ENCODE peak calls at places on chromosome 5, in eight cellular contexts. Z, R, B, C, L, Q, I and W are unnamed samples.

GRCh38 chr5:149382517-149383220 is 3.6 kb upstream of the IL17B start:
- DNase-seq in Z (no peak), R (no peak), B (no peak), C (no peak), L (no peak), Q (no peak), I (no peak), W (no peak)

GRCh38 chr5:169107316-169107715 is 193.6 kb downstream of the SLIT3 start:
- DNase-seq in Z (no peak), R (no peak), B (no peak), C (no peak), L (no peak), Q (no peak), I (no peak), W (no peak)

GRCh38 chr5:173315495-173316352 is 12.5 kb downstream of the STC2 start:
- DNase-seq in Z (no peak), R (peak), B (peak), C (no peak), L (peak), Q (peak), I (no peak), W (no peak)

GRCh38 chr5:57816108-57816507 is 333.5 kb upstream of the ACTBL2 start:
- DNase-seq in Z (no peak), R (no peak), B (peak), C (no peak), L (peak), Q (no peak), I (no peak), W (no peak)

GRCh38 chr5:155532621-155533314 is 519.2 kb downstream of the KIF4B start:
- DNase-seq in Z (no peak), R (no peak), B (no peak), C (no peak), L (peak), Q (no peak), I (no peak), W (no peak)

GRCh38 chr5:127892467-127893207 is 189.4 kb downstream of the CCDC192 start:
- DNase-seq in Z (peak), R (no peak), B (no peak), C (no peak), L (peak), Q (no peak), I (peak), W (no peak)

GRCh38 chr5:62473209-62473608 is 60.6 kb downstream of the IPO11 start:
- DNase-seq in Z (no peak), R (no peak), B (no peak), C (no peak), L (peak), Q (no peak), I (no peak), W (no peak)

GRCh38 chr5:157818368-157818767 is 40.6 kb downstream of the CLINT1 start:
- DNase-seq in Z (no peak), R (no peak), B (no peak), C (no peak), L (no peak), Q (no peak), I (no peak), W (no peak)

GRCh38 chr5:126686451-126687126 is 85.8 kb downstream of the PHAX start:
- DNase-seq in Z (no peak), R (no peak), B (no peak), C (no peak), L (no peak), Q (no peak), I (no peak), W (no peak)

GRCh38 chr5:68593211-68593701 is 377.7 kb downstream of the PIK3R1 start:
- DNase-seq in Z (no peak), R (no peak), B (no peak), C (no peak), L (no peak), Q (no peak), I (no peak), W (no peak)

GRCh38 chr5:78417026-78417425 is 56.6 kb downstream of the SCAMP1 start:
- DNase-seq in Z (no peak), R (no peak), B (no peak), C (no peak), L (peak), Q (no peak), I (no peak), W (no peak)

GRCh38 chr5:135216072-135216812 is 182.2 kb upstream of the PITX1 start:
- DNase-seq in Z (no peak), R (no peak), B (no peak), C (no peak), L (no peak), Q (no peak), I (no peak), W (peak)

GRCh38 chr5:50963647-50964584 is 297.5 kb downstream of the PARP8 start:
- DNase-seq in Z (no peak), R (peak), B (peak), C (no peak), L (no peak), Q (peak), I (no peak), W (no peak)

GRCh38 chr5:18465833-18466681 is 831.8 kb downstream of the TAF11L14 start:
- DNase-seq in Z (peak), R (peak), B (peak), C (no peak), L (peak), Q (peak), I (no peak), W (no peak)

GRCh38 chr5:136210259-136210658 is 17.3 kb upstream of the SMIM32 start:
- DNase-seq in Z (no peak), R (no peak), B (no peak), C (no peak), L (peak), Q (no peak), I (no peak), W (no peak)

GRCh38 chr5:112142769-112143270 is 276.3 kb downstream of the EPB41L4A start:
- DNase-seq in Z (no peak), R (no peak), B (no peak), C (no peak), L (peak), Q (peak), I (no peak), W (no peak)

GRCh38 chr5:134784946-134785620 is 26.5 kb downstream of the DDX46 start:
- DNase-seq in Z (no peak), R (no peak), B (peak), C (no peak), L (peak), Q (no peak), I (no peak), W (no peak)

GRCh38 chr5:179256229-179257189 is 88.8 kb downstream of the ADAMTS2 start:
- DNase-seq in Z (no peak), R (no peak), B (peak), C (no peak), L (no peak), Q (no peak), I (no peak), W (peak)

GRCh38 chr5:156835905-156836304 is 14.2 kb upstream of the PPP1R2B start:
- DNase-seq in Z (no peak), R (peak), B (peak), C (no peak), L (no peak), Q (no peak), I (no peak), W (no peak)

GRCh38 chr5:124980174-124980941 is 233.9 kb upstream of the ZNF608 start:
- DNase-seq in Z (no peak), R (peak), B (peak), C (no peak), L (no peak), Q (no peak), I (no peak), W (no peak)

GRCh38 chr5:116861662-116862061 is 287.0 kb upstream of the SEMA6A start:
- DNase-seq in Z (no peak), R (no peak), B (no peak), C (no peak), L (no peak), Q (no peak), I (no peak), W (no peak)

GRCh38 chr5:180290568-180291233 is 1.2 kb downstream of the MAPK9 start:
- DNase-seq in Z (no peak), R (no peak), B (no peak), C (no peak), L (no peak), Q (no peak), I (no peak), W (no peak)

GRCh38 chr5:154756203-154756870 is 1.2 kb downstream of the LARP1 start:
- DNase-seq in Z (no peak), R (peak), B (peak), C (peak), L (peak), Q (peak), I (peak), W (no peak)

GRCh38 chr5:134101686-134102439 is 12.6 kb upstream of the TCF7 start:
- DNase-seq in Z (no peak), R (peak), B (peak), C (peak), L (peak), Q (peak), I (peak), W (no peak)

GRCh38 chr5:113606298-113607134 is 93.0 kb downstream of the YTHDC2 start:
- DNase-seq in Z (no peak), R (peak), B (peak), C (no peak), L (peak), Q (peak), I (peak), W (no peak)

GRCh38 chr5:175689147-175689991 is 31.5 kb downstream of the HRH2 start:
- DNase-seq in Z (no peak), R (no peak), B (no peak), C (peak), L (no peak), Q (no peak), I (no peak), W (peak)

GRCh38 chr5:10441992-10442435 is 335 bp downstream of the ROPN1L start:
- DNase-seq in Z (no peak), R (no peak), B (no peak), C (no peak), L (no peak), Q (no peak), I (no peak), W (no peak)

GRCh38 chr5:59768204-59769040 is 125.1 kb downstream of the PDE4D start:
- DNase-seq in Z (peak), R (peak), B (peak), C (peak), L (peak), Q (peak), I (peak), W (peak)

GRCh38 chr5:81703840-81704239 is 47.1 kb downstream of the SSBP2 start:
- DNase-seq in Z (no peak), R (no peak), B (no peak), C (no peak), L (no peak), Q (no peak), I (no peak), W (no peak)

GRCh38 chr5:89213584-89213983 is 330.6 kb upstream of the MEF2C start:
- DNase-seq in Z (no peak), R (no peak), B (no peak), C (no peak), L (peak), Q (peak), I (no peak), W (no peak)

GRCh38 chr5:14871084-14871572 is 450 bp downstream of the ANKH start:
- DNase-seq in Z (no peak), R (peak), B (peak), C (peak), L (no peak), Q (peak), I (peak), W (no peak)

GRCh38 chr5:55821731-55822512 is 29.2 kb upstream of the IL31RA start:
- DNase-seq in Z (no peak), R (peak), B (peak), C (peak), L (no peak), Q (peak), I (no peak), W (no peak)
- H3K4me3 ChIP-seq in Z (peak), R (peak), B (peak), C (peak), L (peak), Q (peak), I (no peak), W (peak)

GRCh38 chr5:172008689-172009141 is 2.3 kb upstream of the FBXW11 start:
- DNase-seq in Z (no peak), R (peak), B (peak), C (no peak), L (peak), Q (no peak), I (no peak), W (no peak)
- H3K4me3 ChIP-seq in Z (no peak), R (no peak), B (no peak), C (no peak), L (no peak), Q (no peak), I (no peak), W (no peak)

DNA sequence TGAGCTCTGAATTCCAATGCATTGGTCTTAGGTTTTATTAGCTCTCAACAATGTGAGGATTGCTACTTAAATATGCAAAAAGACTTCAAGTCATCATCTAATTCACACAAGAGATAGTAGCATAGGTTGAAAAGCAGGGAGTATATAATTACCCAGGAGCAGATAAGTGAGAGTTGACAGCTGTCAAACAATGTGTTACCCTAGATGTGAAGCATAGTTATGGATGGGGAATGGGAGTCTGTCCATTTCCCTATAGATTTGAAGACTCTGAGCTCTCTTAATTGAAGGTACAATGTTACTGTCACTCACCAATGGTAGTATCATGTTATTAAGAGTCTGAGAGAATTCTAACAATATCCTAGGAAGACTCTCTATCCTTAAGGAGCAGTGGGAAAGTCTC is 160.7 kb downstream of the KCTD16 start:
- DNase-seq in Z (no peak), R (no peak), B (no peak), C (no peak), L (no peak), Q (no peak), I (no peak), W (no peak)
- H3K4me3 ChIP-seq in Z (no peak), R (no peak), B (no peak), C (no peak), L (no peak), Q (no peak), I (no peak), W (no peak)

DNA sequence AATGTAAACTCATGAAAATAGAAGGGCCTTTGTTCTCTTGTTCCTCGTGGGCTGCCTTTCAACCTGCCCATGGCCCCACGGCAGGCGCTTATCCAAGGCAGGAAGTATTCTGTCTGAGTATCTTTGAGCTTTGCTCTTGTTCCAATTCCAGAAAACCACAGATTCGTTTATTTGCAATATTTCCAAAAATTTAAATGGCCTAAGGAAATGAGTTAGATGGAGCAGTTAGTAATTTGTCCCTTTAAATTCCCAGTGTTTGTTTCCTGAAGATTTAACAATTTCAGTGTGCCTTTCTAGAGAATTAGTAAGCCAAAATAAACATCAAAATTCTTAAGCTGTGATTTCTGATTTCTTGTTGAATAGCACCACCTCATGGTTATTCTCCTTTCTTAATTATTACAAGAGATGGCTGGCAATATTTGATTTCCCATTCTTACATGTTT is 299.4 kb upstream of the RASA1 start:
- DNase-seq in Z (no peak), R (peak), B (no peak), C (peak), L (peak), Q (peak), I (peak), W (no peak)
- H3K4me3 ChIP-seq in Z (no peak), R (no peak), B (no peak), C (no peak), L (no peak), Q (no peak), I (no peak), W (no peak)

DNA sequence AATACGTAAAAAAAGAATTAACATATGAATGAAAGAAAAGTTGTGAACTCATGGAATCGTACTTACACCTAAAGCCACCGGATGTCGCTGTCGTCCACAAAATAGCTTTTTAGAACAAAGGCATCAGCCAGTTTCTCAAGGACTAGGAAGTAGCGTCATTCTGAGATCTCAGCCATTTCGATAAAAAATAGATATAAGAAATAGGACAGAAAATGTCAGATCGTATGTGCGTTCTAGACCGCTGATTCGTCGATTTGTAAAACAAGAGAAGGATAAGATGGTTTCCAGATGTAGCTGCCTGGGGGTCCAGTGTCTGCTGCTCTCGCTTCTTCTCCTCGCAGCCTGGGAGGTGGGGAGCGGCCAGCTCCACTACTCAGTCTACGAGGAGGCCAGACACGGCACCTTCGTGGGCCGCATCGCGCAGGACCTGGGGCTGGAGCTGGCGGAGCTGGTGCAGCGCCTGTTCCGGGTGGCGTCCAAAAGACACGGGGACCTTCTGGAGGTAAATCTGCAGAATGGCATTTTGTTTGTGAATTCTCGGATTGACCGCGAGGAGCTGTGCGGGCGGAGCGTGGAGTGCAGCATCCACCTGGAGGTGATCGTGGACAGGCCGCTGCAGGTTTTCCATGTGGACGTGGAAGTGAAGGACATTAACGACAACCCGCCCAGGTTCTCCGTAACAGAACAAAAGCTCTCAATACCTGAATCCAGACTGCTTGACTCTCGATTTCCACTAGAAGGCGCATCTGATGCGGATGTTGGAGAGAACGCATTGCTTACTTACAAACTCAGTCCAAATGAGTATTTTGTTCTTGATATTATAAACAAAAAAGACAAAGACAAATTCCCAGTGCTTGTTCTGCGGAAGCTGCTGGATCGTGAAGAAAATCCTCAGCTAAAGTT is at the start of gene PCDHA10:
- DNase-seq in Z (no peak), R (peak), B (peak), C (no peak), L (peak), Q (peak), I (no peak), W (no peak)
- H3K4me3 ChIP-seq in Z (no peak), R (peak), B (peak), C (no peak), L (no peak), Q (peak), I (no peak), W (peak)

GRCh38 chr5:138606378-138606777 is 31.2 kb upstream of the HSPA9 start:
- DNase-seq in Z (no peak), R (peak), B (no peak), C (no peak), L (no peak), Q (no peak), I (no peak), W (no peak)
- H3K4me3 ChIP-seq in Z (no peak), R (no peak), B (no peak), C (no peak), L (no peak), Q (no peak), I (no peak), W (no peak)

GRCh38 chr5:122076669-122077450 is 1.2 kb downstream of the LOX start:
- DNase-seq in Z (peak), R (peak), B (peak), C (peak), L (peak), Q (peak), I (no peak), W (peak)
- H3K4me3 ChIP-seq in Z (peak), R (peak), B (peak), C (peak), L (peak), Q (peak), I (no peak), W (peak)

DNA sequence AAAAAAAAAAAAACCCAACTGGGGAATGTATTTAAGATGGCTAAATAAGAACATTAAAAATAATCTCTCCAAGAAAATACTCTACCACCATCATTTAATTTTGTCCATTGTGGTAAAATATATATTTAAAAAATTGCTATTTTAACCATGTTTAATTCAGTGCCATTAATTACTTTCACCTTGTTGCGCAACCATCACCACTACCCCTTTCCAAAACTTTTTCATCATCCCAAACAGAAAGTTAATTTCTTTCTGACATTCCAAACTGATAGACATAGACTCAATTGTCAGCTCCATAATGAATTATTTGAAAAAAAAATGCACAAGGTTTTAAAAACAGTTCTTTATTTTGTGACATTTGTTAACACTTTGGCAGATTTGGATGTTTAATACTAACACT is 62.8 kb downstream of the HAPLN1 start:
- DNase-seq in Z (no peak), R (no peak), B (no peak), C (no peak), L (no peak), Q (no peak), I (no peak), W (no peak)
- H3K4me3 ChIP-seq in Z (no peak), R (no peak), B (no peak), C (no peak), L (no peak), Q (no peak), I (no peak), W (no peak)